ENCODE peak calls at places on chromosome 22, in eight cellular contexts. S is stimulated activated CD8-positive, alpha-beta memory T cell treated with anti-CD3 and anti-CD28 coated beads, Interleukin-7, amount 100 ng/mL, for 1 hour; E is NCI-H1092; U is dorsolateral prefrontal cortex; J is non-pigmented ciliary epithelial cell; T is heart left ventricle; R is heart right ventricle; D is T-helper 1 cell. O is an unnamed sample.

GRCh38 chr22:38132794-38133193 is 22.3 kb upstream of the BAIAP2L2 start:
- DNase-seq in S (no peak), E (no peak), U (no peak), J (no peak), T (no peak), R (no peak), D (no peak), O (no peak)

GRCh38 chr22:49692499-49693225 is 135.0 kb downstream of the BRD1 start:
- DNase-seq in S (no peak), E (no peak), U (no peak), J (no peak), T (no peak), R (no peak), D (no peak), O (no peak)

GRCh38 chr22:30015846-30016245 is 64.4 kb upstream of the HORMAD2 start:
- DNase-seq in S (no peak), E (no peak), U (no peak), J (peak), T (no peak), R (no peak), D (no peak), O (no peak)

GRCh38 chr22:46843691-46844297 is 81.3 kb downstream of the TBC1D22A start:
- DNase-seq in S (no peak), E (no peak), U (no peak), J (no peak), T (no peak), R (no peak), D (no peak), O (no peak)

GRCh38 chr22:37985050-37985585 is 763 bp upstream of the SOX10 start:
- DNase-seq in S (no peak), E (no peak), U (no peak), J (no peak), T (no peak), R (no peak), D (no peak), O (no peak)

GRCh38 chr22:44646668-44647067 is 55.3 kb upstream of the PRR5 start:
- DNase-seq in S (no peak), E (no peak), U (no peak), J (no peak), T (no peak), R (no peak), D (no peak), O (no peak)

GRCh38 chr22:43011079-43011478 is 3.9 kb downstream of the PACSIN2 start:
- DNase-seq in S (no peak), E (no peak), U (no peak), J (no peak), T (no peak), R (no peak), D (no peak), O (no peak)

GRCh38 chr22:26210390-26210789 is 41.1 kb downstream of the SEZ6L start:
- DNase-seq in S (no peak), E (no peak), U (no peak), J (no peak), T (no peak), R (no peak), D (no peak), O (no peak)

GRCh38 chr22:36860821-36861659 is at the start of gene NCF4:
- DNase-seq in S (no peak), E (no peak), U (no peak), J (no peak), T (peak), R (peak), D (no peak), O (peak)

GRCh38 chr22:28978158-28978557 is 83.5 kb downstream of the C22orf31 start:
- DNase-seq in S (no peak), E (no peak), U (peak), J (no peak), T (peak), R (peak), D (no peak), O (peak)

GRCh38 chr22:44888491-44888941 is 121.3 kb downstream of the PHF21B start:
- DNase-seq in S (no peak), E (no peak), U (peak), J (no peak), T (no peak), R (no peak), D (no peak), O (no peak)

GRCh38 chr22:45159652-45160462 is 3.9 kb upstream of the NUP50 start:
- DNase-seq in S (no peak), E (no peak), U (no peak), J (no peak), T (no peak), R (no peak), D (no peak), O (no peak)

GRCh38 chr22:24474221-24474620 is 20.9 kb upstream of the UPB1 start:
- DNase-seq in S (no peak), E (no peak), U (no peak), J (peak), T (no peak), R (no peak), D (no peak), O (no peak)

GRCh38 chr22:26702906-26703830 is 45.8 kb downstream of the MIAT start:
- DNase-seq in S (no peak), E (no peak), U (no peak), J (no peak), T (no peak), R (no peak), D (no peak), O (no peak)

GRCh38 chr22:45582236-45582954 is 79.7 kb downstream of the FBLN1 start:
- DNase-seq in S (no peak), E (no peak), U (no peak), J (no peak), T (no peak), R (no peak), D (no peak), O (no peak)

GRCh38 chr22:39559456-39560105 is 11.0 kb upstream of the CACNA1I start:
- DNase-seq in S (no peak), E (no peak), U (no peak), J (no peak), T (no peak), R (no peak), D (no peak), O (peak)

GRCh38 chr22:24990344-24990905 is 37.9 kb downstream of the KIAA1671 start:
- DNase-seq in S (no peak), E (no peak), U (no peak), J (no peak), T (no peak), R (no peak), D (no peak), O (no peak)

GRCh38 chr22:50739894-50740293 is 1.9 kb downstream of the ACR start:
- DNase-seq in S (no peak), E (no peak), U (no peak), J (no peak), T (no peak), R (no peak), D (no peak), O (no peak)

GRCh38 chr22:30649430-30650007 is 13.9 kb downstream of the SLC35E4 start:
- DNase-seq in S (peak), E (no peak), U (peak), J (no peak), T (peak), R (no peak), D (peak), O (no peak)

GRCh38 chr22:24178502-24179440 is 2.5 kb upstream of the SUSD2 start:
- DNase-seq in S (no peak), E (peak), U (peak), J (no peak), T (no peak), R (no peak), D (no peak), O (no peak)

GRCh38 chr22:19959043-19959586 is 17.5 kb upstream of the TXNRD2 start:
- DNase-seq in S (no peak), E (no peak), U (no peak), J (no peak), T (peak), R (peak), D (no peak), O (peak)

GRCh38 chr22:31321421-31321820 is 24.7 kb downstream of the PATZ1 start:
- DNase-seq in S (no peak), E (no peak), U (no peak), J (no peak), T (no peak), R (no peak), D (no peak), O (no peak)

GRCh38 chr22:40534379-40535188 is 101.9 kb downstream of the MRTFA start:
- DNase-seq in S (no peak), E (no peak), U (no peak), J (peak), T (no peak), R (no peak), D (no peak), O (peak)

GRCh38 chr22:50306753-50307749 is at the start of gene PLXNB2:
- DNase-seq in S (no peak), E (peak), U (peak), J (no peak), T (peak), R (peak), D (no peak), O (peak)

GRCh38 chr22:20248461-20248959 is 19.6 kb downstream of the RTN4R start:
- DNase-seq in S (no peak), E (peak), U (no peak), J (no peak), T (no peak), R (no peak), D (no peak), O (no peak)

GRCh38 chr22:50202130-50202671 is 1.4 kb downstream of the SELENOO start:
- DNase-seq in S (no peak), E (no peak), U (no peak), J (no peak), T (no peak), R (no peak), D (no peak), O (no peak)

GRCh38 chr22:29690481-29690880 is 29.3 kb upstream of the CABP7 start:
- DNase-seq in S (no peak), E (no peak), U (no peak), J (peak), T (no peak), R (no peak), D (no peak), O (no peak)

GRCh38 chr22:23401111-23401909 is 178.8 kb downstream of the IGLL1 start:
- DNase-seq in S (no peak), E (no peak), U (peak), J (peak), T (no peak), R (no peak), D (no peak), O (no peak)